ENCODE peak calls at places on chromosomes 11 and 22, in eight cellular contexts. Z is ovary, S is IMR-90, U is prostate gland, J is heart left ventricle, G is HCT116, P is endothelial cell of umbilical vein, A is uterus. Y is an unnamed sample. For H3K9me3, the result is how much of the 10 kb centered on the place peaks cover.

GRCh38 chr11:69321877-69322350 is 28.0 kb downstream of the MYEOV start:
- DNase-seq in Z (no peak), S (peak), U (no peak), J (no peak), G (no peak), P (peak), A (no peak), Y (no peak)

GRCh38 chr11:119229736-119230135 is 23.6 kb downstream of the CBL start:
- DNase-seq in Z (no peak), S (no peak), U (no peak), J (no peak), G (no peak), P (no peak), A (no peak), Y (no peak)

GRCh38 chr22:47053865-47054185 is 291.4 kb downstream of the TBC1D22A start:
- DNase-seq in Z (no peak), S (peak), U (no peak), J (no peak), G (no peak), P (peak), A (no peak), Y (no peak)

GRCh38 chr22:48335442-48336139 is 1492.1 kb downstream of the BRD1 start:
- DNase-seq in Z (no peak), S (no peak), U (no peak), J (no peak), G (no peak), P (no peak), A (no peak), Y (no peak)

GRCh38 chr11:74280494-74280893 is 30.9 kb downstream of the P4HA3 start:
- DNase-seq in Z (no peak), S (no peak), U (no peak), J (no peak), G (no peak), P (no peak), A (no peak), Y (no peak)

GRCh38 chr11:113417428-113417827 is 29.8 kb downstream of the ANKK1 start:
- DNase-seq in Z (no peak), S (no peak), U (no peak), J (no peak), G (no peak), P (no peak), A (no peak), Y (no peak)

GRCh38 chr11:31834237-31834636 is 23.1 kb upstream of the PAX6 start:
- DNase-seq in Z (no peak), S (no peak), U (no peak), J (no peak), G (no peak), P (no peak), A (no peak), Y (no peak)

GRCh38 chr11:123454060-123454651 is 24.1 kb downstream of the GRAMD1B start:
- DNase-seq in Z (no peak), S (peak), U (no peak), J (no peak), G (peak), P (peak), A (no peak), Y (no peak)

GRCh38 chr11:76763573-76764348 is 19.4 kb upstream of the TSKU start:
- DNase-seq in Z (peak), S (peak), U (no peak), J (peak), G (no peak), P (peak), A (peak), Y (no peak)

GRCh38 chr11:30914143-30914762 is 328.1 kb upstream of the MPPED2 start:
- DNase-seq in Z (no peak), S (peak), U (peak), J (peak), G (peak), P (peak), A (peak), Y (peak)

GRCh38 chr11:38598413-38598812 is 2000.4 kb upstream of the RAG2 start:
- DNase-seq in Z (no peak), S (no peak), U (no peak), J (no peak), G (no peak), P (no peak), A (no peak), Y (no peak)

GRCh38 chr11:11213117-11213516 is 139.9 kb downstream of the CSNK2A3 start:
- DNase-seq in Z (no peak), S (no peak), U (no peak), J (no peak), G (no peak), P (no peak), A (no peak), Y (no peak)

GRCh38 chr11:65419773-65420481 is 2.7 kb upstream of the NEAT1 start:
- DNase-seq in Z (peak), S (peak), U (peak), J (peak), G (peak), P (peak), A (peak), Y (peak)

GRCh38 chr11:74212533-74212932 is 41.4 kb downstream of the PPME1 start:
- DNase-seq in Z (no peak), S (peak), U (no peak), J (no peak), G (no peak), P (no peak), A (no peak), Y (no peak)

GRCh38 chr22:21755855-21756284 is 20.3 kb upstream of the YPEL1 start:
- DNase-seq in Z (no peak), S (peak), U (no peak), J (no peak), G (no peak), P (peak), A (no peak), Y (no peak)

DNA sequence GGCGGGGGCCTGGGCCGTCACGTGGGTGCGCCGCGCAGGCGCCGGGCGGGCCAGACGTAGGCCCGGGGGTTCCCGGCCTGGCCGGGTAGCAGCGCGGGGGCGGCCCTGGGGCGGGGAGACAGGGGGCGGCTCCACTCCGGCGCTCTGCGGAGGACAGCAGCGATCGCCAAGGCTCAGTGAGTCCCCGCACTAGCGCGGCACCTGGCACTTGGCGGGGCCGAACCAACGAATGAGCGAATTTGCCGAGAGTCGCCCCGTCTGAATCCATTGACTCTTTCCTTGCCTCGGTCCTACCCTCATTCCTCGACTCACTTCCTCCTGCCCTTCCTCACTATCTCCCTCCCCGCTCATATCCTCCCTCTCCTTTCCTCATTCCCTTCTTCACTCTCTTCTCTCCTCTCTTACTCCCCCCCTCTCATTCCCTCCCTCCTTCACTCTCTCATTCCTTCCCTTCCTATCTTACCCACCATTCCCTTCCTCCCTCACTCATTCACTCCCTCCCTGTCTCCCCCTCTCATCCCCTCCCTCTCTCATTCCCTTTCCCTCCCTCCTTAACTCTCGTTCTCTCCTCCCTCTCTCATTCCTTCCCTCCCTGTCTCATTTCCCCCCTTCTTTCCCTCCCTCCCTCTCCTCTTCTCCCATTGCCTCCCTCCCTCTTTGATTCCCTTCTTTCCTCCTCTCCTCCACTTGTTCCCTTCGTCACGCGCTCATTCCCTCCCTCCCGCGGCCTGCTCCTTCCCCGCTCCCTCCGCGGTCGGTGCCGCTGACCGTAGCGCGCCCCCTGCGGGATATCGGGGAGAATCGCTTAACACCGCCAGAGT is 476 bp upstream of the KLHL22 start:
- DNase-seq in Z (peak), S (peak), U (peak), J (peak), G (peak), P (peak), A (peak), Y (peak)
- TF ChIP-seq POLR2A in Z (peak), S (peak), U (peak), J (peak), G (peak), P (peak), A (peak), Y (peak)

DNA sequence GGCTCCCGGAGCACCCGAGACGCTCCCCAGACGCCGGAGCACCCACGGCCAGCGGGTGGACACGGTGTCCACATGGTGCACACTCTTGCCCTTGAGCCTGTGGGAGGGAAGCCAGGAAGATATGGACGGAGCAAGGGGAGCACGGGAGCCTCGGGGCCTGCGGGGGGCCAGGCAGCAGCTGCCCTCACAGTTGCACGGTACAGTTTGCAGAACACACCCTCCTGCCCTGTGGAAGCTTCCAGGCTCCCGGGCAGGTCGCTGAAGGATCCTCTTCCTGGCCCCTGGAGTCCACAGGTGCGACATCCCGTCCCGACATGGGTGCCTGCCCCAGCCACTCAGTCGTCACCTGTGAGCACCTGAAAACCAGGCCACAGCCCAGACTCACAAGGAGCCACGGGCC is 253.5 kb downstream of the BRD1 start:
- DNase-seq in Z (no peak), S (no peak), U (no peak), J (no peak), G (no peak), P (no peak), A (no peak), Y (no peak)
- H3K27ac ChIP-seq in Z (no peak), S (no peak), U (no peak), J (no peak), G (no peak), P (no peak), A (no peak), Y (no peak)

DNA sequence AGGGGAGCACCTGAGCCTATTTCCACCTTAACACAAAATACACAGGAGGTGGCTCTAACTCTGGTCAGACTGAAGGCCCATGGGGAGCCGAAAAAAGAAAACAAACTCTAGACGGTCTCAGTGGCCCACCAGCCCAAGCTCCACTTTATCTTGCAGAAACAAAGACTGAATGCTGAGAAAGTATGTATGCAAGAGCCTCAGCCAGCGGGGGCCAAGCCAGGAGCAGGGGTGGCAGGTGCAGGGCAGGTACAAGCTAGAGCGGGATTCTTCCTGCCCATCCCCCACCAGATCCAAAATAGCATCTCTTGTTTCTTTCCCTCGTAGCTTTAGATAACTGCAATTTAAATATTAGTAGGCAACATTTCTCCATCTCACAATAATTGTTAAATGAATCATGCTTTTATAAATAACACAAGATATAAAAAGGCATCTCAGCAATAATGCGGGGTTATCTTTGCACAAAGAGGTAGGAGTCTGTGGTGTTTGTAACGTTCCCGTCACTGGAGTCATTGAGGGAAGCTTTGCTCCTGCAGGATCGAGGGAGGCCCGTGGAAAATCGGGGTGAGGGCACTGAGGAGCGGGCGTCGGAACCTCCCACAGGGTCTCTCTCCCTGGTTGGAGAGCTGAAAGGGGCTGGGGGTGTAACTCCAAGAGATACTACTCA is 418.0 kb downstream of the SHANK2 start:
- DNase-seq in Z (no peak), S (peak), U (no peak), J (no peak), G (no peak), P (no peak), A (no peak), Y (no peak)
- H3K9me3 ChIP-seq in Z (under half), S (under half), U (under half), J (under half), G (under half), P (under half), A (under half), Y (under half)

DNA sequence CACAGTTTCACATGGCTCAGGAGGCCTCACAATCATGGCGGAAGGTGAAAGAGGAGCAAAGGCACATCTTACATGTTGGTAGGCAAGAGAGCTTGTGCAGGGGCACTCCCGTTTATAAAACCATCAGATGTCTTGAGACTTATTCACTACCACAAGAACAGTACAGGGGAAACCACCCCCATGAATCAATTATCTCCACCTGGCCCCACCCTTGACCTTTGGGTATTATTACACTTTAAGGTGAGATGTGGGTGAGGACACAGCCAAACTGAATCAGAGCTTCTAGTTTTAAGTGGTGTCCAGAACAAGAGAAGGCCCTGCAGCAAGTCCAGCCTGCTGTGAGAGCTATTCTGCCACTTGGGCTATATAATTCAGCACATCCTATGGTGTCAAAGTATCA is 493.7 kb downstream of the ETS1 start:
- DNase-seq in Z (no peak), S (no peak), U (no peak), J (no peak), G (no peak), P (no peak), A (no peak), Y (no peak)
- TF ChIP-seq POLR2A in Z (no peak), S (no peak), U (no peak), J (no peak), G (no peak), P (no peak), A (no peak), Y (no peak)

GRCh38 chr22:29082826-29083545 is 10.2 kb downstream of the KREMEN1 start:
- DNase-seq in Z (no peak), S (no peak), U (no peak), J (no peak), G (no peak), P (no peak), A (no peak), Y (no peak)
- H3K27ac ChIP-seq in Z (no peak), S (no peak), U (no peak), J (no peak), G (no peak), P (no peak), A (no peak), Y (no peak)

GRCh38 chr11:91984033-91984568 is 240.5 kb upstream of the FAT3 start:
- DNase-seq in Z (no peak), S (no peak), U (no peak), J (no peak), G (no peak), P (no peak), A (no peak), Y (no peak)

GRCh38 chr11:91979775-91980174 is 244.8 kb upstream of the FAT3 start:
- DNase-seq in Z (no peak), S (no peak), U (no peak), J (no peak), G (no peak), P (no peak), A (no peak), Y (no peak)

GRCh38 chr11:91978747-91979146 is 245.9 kb upstream of the FAT3 start:
- DNase-seq in Z (no peak), S (no peak), U (no peak), J (no peak), G (no peak), P (no peak), A (no peak), Y (no peak)

GRCh38 chr11:91986218-91986617 is 238.4 kb upstream of the FAT3 start:
- DNase-seq in Z (no peak), S (no peak), U (no peak), J (no peak), G (no peak), P (no peak), A (no peak), Y (no peak)

GRCh38 chr11:91981995-91982394 is 242.6 kb upstream of the FAT3 start:
- DNase-seq in Z (peak), S (peak), U (peak), J (peak), G (no peak), P (no peak), A (peak), Y (peak)
- H3K9me3 ChIP-seq in Z (under half), S (under half), U (under half), J (under half), G (under half), P (under half), A (under half), Y (under half)

DNA sequence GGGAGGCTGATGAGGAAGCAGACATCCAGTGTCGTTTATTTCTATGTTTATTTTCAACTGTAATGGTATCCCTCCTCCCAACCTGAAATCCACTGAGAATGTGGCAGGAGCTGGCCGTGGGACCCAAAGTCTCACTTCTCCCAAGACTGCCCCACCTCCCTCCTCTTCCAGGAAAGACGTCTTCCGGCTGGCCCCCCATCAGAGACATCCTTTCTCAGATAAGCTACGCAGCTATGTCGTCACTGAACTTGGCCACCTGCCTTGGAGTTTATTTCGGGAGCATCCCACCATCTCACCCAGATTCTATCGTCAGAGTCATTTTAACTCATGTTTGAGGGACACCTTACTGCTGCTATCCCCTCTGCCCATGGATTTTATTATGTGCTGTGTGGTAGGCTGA is 13.9 kb downstream of the TMEM184B start:
- DNase-seq in Z (peak), S (peak), U (no peak), J (peak), G (no peak), P (peak), A (peak), Y (no peak)
- TF ChIP-seq POLR2A in Z (no peak), S (no peak), U (no peak), J (peak), G (no peak), P (no peak), A (no peak), Y (no peak)

DNA sequence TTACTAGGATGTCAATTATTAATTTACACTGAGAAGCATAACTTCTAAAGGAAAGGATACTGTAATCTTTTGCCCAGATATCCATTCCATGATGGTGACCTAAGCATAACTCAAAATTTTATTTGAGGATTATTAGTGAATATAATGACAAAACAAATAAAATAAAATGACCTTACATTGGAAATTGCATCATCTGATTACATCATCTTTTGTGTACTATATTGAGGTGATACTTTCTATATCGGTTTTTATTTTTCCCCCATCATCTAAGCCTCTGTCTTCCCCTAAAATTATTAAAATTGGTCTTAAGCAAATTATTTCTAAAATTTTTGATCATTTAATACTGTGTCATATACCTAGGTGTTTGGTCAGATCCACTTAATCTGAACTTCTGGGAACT is 150.1 kb upstream of the CTSC start:
- DNase-seq in Z (no peak), S (no peak), U (no peak), J (no peak), G (no peak), P (no peak), A (no peak), Y (no peak)
- H3K27ac ChIP-seq in Z (no peak), S (no peak), U (no peak), J (no peak), G (no peak), P (no peak), A (no peak), Y (no peak)

GRCh38 chr22:30982501-30982900 is 13.4 kb downstream of the TUG1 start:
- DNase-seq in Z (no peak), S (no peak), U (no peak), J (no peak), G (no peak), P (no peak), A (no peak), Y (no peak)

GRCh38 chr22:30984317-30984716 is 15.3 kb downstream of the TUG1 start:
- DNase-seq in Z (no peak), S (no peak), U (no peak), J (no peak), G (no peak), P (no peak), A (no peak), Y (no peak)

GRCh38 chr22:30979932-30980331 is 10.9 kb downstream of the TUG1 start:
- DNase-seq in Z (no peak), S (no peak), U (no peak), J (no peak), G (no peak), P (no peak), A (no peak), Y (no peak)

DNA sequence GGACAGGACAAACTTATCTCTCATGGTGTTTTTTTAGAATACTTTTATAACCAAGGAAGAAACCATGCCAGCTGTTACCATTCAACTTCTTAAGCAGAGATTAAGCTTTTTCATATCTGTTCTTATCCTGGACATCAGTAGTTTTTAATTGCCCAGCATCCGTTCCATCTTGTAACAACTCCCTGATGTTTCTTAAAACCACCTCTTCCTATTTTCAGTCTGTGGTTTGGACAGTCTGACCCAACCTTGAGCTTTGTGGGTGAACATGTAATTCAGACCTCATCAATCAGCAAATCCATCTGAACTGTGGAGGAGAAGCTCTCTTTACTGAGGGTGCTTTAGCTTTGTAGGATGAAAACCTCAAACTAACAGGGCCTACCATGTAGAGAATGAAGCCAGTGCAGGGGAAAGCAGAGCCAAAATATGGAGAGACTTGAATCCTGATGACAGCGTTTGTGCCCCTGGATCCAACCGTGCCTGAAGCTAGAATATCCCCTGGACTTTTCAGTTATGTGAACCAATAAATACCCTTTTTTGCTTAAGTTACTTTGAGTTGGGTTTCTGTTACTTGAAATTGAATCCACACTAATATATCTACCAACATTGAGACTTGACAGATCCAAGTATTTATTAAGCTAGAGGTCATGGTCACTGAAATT is 9.4 kb downstream of the TUG1 start:
- DNase-seq in Z (no peak), S (no peak), U (no peak), J (no peak), G (no peak), P (no peak), A (no peak), Y (no peak)
- H3K9me3 ChIP-seq in Z (under half), S (under half), U (under half), J (under half), G (under half), P (under half), A (under half), Y (half or more)

Y was measured in tibial nerve.